ENCODE peak calls at places on chromosome 12, in four cellular contexts. B, P, M and R are unnamed samples. For H3K27me3 and H3K4me1, the result is how much of the 10 kb centered on the place peaks cover.

GRCh38 chr12:84329933-84330332 is 582.7 kb downstream of the SLC6A15 start:
- DNase-seq in B (no peak), P (no peak), M (no peak), R (no peak)

GRCh38 chr12:46843811-46844210 is 18.0 kb upstream of the SLC38A4 start:
- DNase-seq in B (no peak), P (no peak), M (no peak), R (no peak)

GRCh38 chr12:84757978-84758377 is 154.6 kb downstream of the SLC6A15 start:
- DNase-seq in B (peak), P (no peak), M (no peak), R (no peak)

GRCh38 chr12:1911598-1912575 is 6.6 kb downstream of the CACNA2D4 start:
- DNase-seq in B (no peak), P (peak), M (no peak), R (no peak)

GRCh38 chr12:3464561-3464960 is 26.4 kb upstream of the PRMT8 start:
- DNase-seq in B (no peak), P (no peak), M (no peak), R (no peak)

GRCh38 chr12:10213168-10214130 is 772 bp downstream of the GABARAPL1 start:
- DNase-seq in B (peak), P (peak), M (peak), R (peak)

GRCh38 chr12:81229718-81230117 is 151.8 kb downstream of the ACSS3 start:
- DNase-seq in B (no peak), P (no peak), M (no peak), R (no peak)

GRCh38 chr12:12660201-12660600 is 35.8 kb downstream of the GPR19 start:
- DNase-seq in B (no peak), P (no peak), M (no peak), R (no peak)

GRCh38 chr12:121990692-121991603 is 30.7 kb upstream of the BCL7A start:
- DNase-seq in B (no peak), P (no peak), M (no peak), R (no peak)

GRCh38 chr12:467591-467990 is 7.9 kb downstream of the B4GALNT3 start:
- DNase-seq in B (no peak), P (no peak), M (no peak), R (no peak)

GRCh38 chr12:85828576-85828975 is 7.6 kb downstream of the RASSF9 start:
- DNase-seq in B (no peak), P (no peak), M (no peak), R (no peak)

GRCh38 chr12:88409257-88409656 is 171.0 kb downstream of the KITLG start:
- DNase-seq in B (no peak), P (no peak), M (no peak), R (no peak)

GRCh38 chr12:106954462-106955376 is 988 bp upstream of the TMEM263 start:
- DNase-seq in B (peak), P (no peak), M (no peak), R (peak)

GRCh38 chr12:76587428-76588178 is 28.0 kb upstream of the OSBPL8 start:
- DNase-seq in B (no peak), P (no peak), M (no peak), R (no peak)

GRCh38 chr12:116604151-116604550 is 45.0 kb downstream of the MAP1LC3B2 start:
- DNase-seq in B (peak), P (no peak), M (no peak), R (no peak)

GRCh38 chr12:93844385-93844784 is 167.2 kb downstream of the CRADD start:
- DNase-seq in B (no peak), P (no peak), M (no peak), R (no peak)

GRCh38 chr12:122023339-122024131 is 1.9 kb downstream of the BCL7A start:
- DNase-seq in B (peak), P (peak), M (no peak), R (peak)

GRCh38 chr12:18749381-18749957 is 11.6 kb downstream of the CAPZA3 start:
- DNase-seq in B (no peak), P (no peak), M (no peak), R (no peak)

GRCh38 chr12:22855456-22855855 is 230.5 kb downstream of the ETNK1 start:
- DNase-seq in B (no peak), P (no peak), M (no peak), R (no peak)

GRCh38 chr12:104682790-104683279 is 226.1 kb downstream of the CHST11 start:
- DNase-seq in B (no peak), P (no peak), M (peak), R (no peak)

GRCh38 chr12:62833634-62834033 is 101.3 kb downstream of the PPM1H start:
- DNase-seq in B (no peak), P (no peak), M (no peak), R (no peak)

GRCh38 chr12:6827982-6828670 is at the start of gene P3H3:
- DNase-seq in B (no peak), P (no peak), M (no peak), R (no peak)

GRCh38 chr12:1646908-1647669 is 18.1 kb downstream of the WNT5B start:
- DNase-seq in B (no peak), P (no peak), M (no peak), R (no peak)

GRCh38 chr12:109951751-109952150 is 44.4 kb downstream of the GIT2 start:
- DNase-seq in B (no peak), P (no peak), M (no peak), R (no peak)

GRCh38 chr12:98352218-98352811 is 163.1 kb upstream of the TMPO start:
- DNase-seq in B (no peak), P (no peak), M (no peak), R (no peak)

GRCh38 chr12:111211910-111212757 is 156.8 kb downstream of the PHETA1 start:
- DNase-seq in B (no peak), P (no peak), M (no peak), R (no peak)

GRCh38 chr12:93734784-93735183 is 57.6 kb downstream of the CRADD start:
- DNase-seq in B (no peak), P (no peak), M (no peak), R (no peak)

GRCh38 chr12:105948331-105948730 is 190.4 kb downstream of the NUAK1 start:
- DNase-seq in B (peak), P (no peak), M (no peak), R (no peak)

GRCh38 chr12:63028951-63029350 is 94.0 kb upstream of the PPM1H start:
- DNase-seq in B (no peak), P (no peak), M (no peak), R (no peak)

GRCh38 chr12:66059670-66060069 is 70.9 kb downstream of the LLPH start:
- DNase-seq in B (no peak), P (no peak), M (no peak), R (no peak)

GRCh38 chr12:54750-55535 is 11.6 kb upstream of the IQSEC3 start:
- DNase-seq in B (no peak), P (no peak), M (no peak), R (no peak)

GRCh38 chr12:130879212-130879686 is 7.4 kb downstream of the RAN start:
- DNase-seq in B (no peak), P (no peak), M (no peak), R (peak)

GRCh38 chr12:1629338-1630080 is 478 bp downstream of the WNT5B start:
- DNase-seq in B (no peak), P (no peak), M (no peak), R (peak)

GRCh38 chr12:120369476-120370342 is 745 bp upstream of the MSI1 start:
- DNase-seq in B (no peak), P (no peak), M (no peak), R (no peak)
- H3K27me3 ChIP-seq in B (half or more), P (under half), M (under half), R (half or more)

GRCh38 chr12:50922820-50923219 is 29.5 kb upstream of the HIGD1C start:
- DNase-seq in B (no peak), P (no peak), M (no peak), R (no peak)

GRCh38 chr12:50914872-50915484 is 37.4 kb upstream of the HIGD1C start:
- DNase-seq in B (no peak), P (no peak), M (no peak), R (no peak)

GRCh38 chr12:50916292-50916691 is 36.1 kb upstream of the HIGD1C start:
- DNase-seq in B (no peak), P (no peak), M (no peak), R (no peak)

GRCh38 chr12:50923361-50924130 is 28.8 kb upstream of the HIGD1C start:
- DNase-seq in B (no peak), P (no peak), M (no peak), R (no peak)

DNA sequence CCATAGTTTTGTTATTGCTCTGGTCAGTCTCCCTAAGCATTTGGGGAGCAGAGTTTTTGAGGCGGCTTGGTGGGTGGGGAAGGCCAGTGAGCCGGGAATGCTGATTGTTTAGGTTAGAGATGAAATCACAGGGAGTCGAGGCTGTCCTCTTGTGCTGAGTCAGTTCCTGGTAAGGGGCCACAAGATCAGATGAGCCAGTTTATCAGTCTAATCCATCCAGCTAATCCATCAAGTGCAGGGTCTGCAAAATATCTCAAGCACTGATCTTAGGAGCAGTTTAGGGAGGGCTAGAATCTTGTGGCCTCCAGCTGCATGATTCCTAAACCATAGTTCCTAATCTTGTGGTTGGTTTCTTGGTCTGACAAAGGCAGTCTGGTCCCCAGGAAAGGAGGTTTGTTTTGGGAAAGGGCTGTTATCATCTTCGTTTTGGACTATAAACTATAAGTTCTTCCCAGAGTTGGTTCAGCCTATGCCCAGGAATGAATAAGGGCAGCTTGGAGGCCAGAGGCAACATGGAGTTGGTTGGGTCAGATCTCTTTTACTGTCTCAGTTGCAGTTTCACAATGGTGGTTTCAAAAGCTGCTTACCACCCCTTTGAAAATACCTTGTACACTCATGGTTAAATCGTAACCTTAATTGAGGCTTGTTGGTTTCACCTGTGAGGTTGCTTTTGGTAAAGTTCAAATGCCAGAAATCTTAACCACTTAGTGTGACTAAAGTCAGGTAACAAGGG is 33.6 kb upstream of the HIGD1C start:
- DNase-seq in B (no peak), P (no peak), M (no peak), R (no peak)
- H3K4me1 ChIP-seq in B (under half), P (under half), M (under half), R (under half)

GRCh38 chr12:68119250-68119649 is 40.3 kb downstream of the IFNG start:
- DNase-seq in B (no peak), P (no peak), M (no peak), R (no peak)

GRCh38 chr12:68121143-68121542 is 38.4 kb downstream of the IFNG start:
- DNase-seq in B (no peak), P (no peak), M (no peak), R (no peak)

GRCh38 chr12:68118096-68118755 is 41.3 kb downstream of the IFNG start:
- DNase-seq in B (no peak), P (no peak), M (no peak), R (no peak)

GRCh38 chr12:68119724-68120211 is 39.8 kb downstream of the IFNG start:
- DNase-seq in B (no peak), P (no peak), M (peak), R (no peak)

GRCh38 chr12:68122236-68122920 is 37.2 kb downstream of the IFNG start:
- DNase-seq in B (no peak), P (no peak), M (no peak), R (no peak)
- H3K27me3 ChIP-seq in B (under half), P (under half), M (under half), R (under half)

DNA sequence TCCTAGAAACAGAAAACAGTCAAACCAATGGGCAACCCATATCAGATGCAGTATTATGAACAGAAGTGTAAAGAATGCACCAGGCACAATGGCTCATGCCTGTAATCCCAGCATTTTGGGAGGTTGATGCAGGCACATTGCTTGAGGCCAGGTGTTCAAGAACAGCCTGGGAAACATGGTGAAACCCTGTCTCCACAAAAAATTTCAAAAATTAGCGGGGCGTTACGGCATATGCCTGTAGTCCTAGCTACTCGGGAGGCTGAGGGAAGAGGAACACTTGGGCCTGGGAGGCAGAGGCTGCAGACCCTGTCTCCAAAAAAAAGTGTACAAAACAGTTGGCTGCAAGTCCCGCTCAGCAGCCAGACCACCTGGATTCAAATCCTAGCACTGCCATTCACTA is 4.9 kb downstream of the PXN start:
- DNase-seq in B (no peak), P (no peak), M (no peak), R (no peak)
- H3K4me1 ChIP-seq in B (under half), P (half or more), M (half or more), R (half or more)

GRCh38 chr12:114691196-114691595 is 7.2 kb upstream of the TBX3 start:
- DNase-seq in B (no peak), P (no peak), M (no peak), R (no peak)
- H3K27me3 ChIP-seq in B (half or more), P (half or more), M (under half), R (half or more)

GRCh38 chr12:124379379-124379937 is 84.6 kb downstream of the RFLNA start:
- DNase-seq in B (no peak), P (no peak), M (no peak), R (no peak)
- H3K4me1 ChIP-seq in B (under half), P (under half), M (under half), R (under half)

GRCh38 chr12:4991801-4992200 is 51.9 kb upstream of the KCNA5 start:
- DNase-seq in B (no peak), P (no peak), M (no peak), R (no peak)
- H3K27me3 ChIP-seq in B (under half), P (under half), M (under half), R (under half)

GRCh38 chr12:90510948-90511347 is 444.0 kb downstream of the CCER1 start:
- DNase-seq in B (no peak), P (no peak), M (no peak), R (no peak)
- H3K4me1 ChIP-seq in B (under half), P (under half), M (under half), R (under half)